ENCODE peak calls at places on chromosomes 12 and 14, in ten cellular contexts. K is PC-3, E is ascending aorta, S is fibroblast of lung, Z is psoas muscle, B is left ventricle myocardium inferior, R is pancreas, U is left lung, T is heart left ventricle, O is ovary. X is an unnamed sample.
A peak's percentile ranks its signal among the peaks of the same experiment; 100 is the strongest.

GRCh38 chr12:109452489-109452888 is 24.6 kb downstream of the KCTD10 start:
- DNase-seq in K (no peak), E (no peak), S (no peak), Z (no peak), B (no peak), R (no peak), U (no peak), T (no peak), O (no peak), X (no peak)

GRCh38 chr12:116697305-116698130 is 40.4 kb downstream of the SPRING1 start:
- DNase-seq in K (peak; percentile 58), E (no peak), S (peak; percentile 15), Z (no peak), B (peak; percentile 40), R (peak; percentile 58), U (no peak), T (no peak), O (no peak), X (no peak)

GRCh38 chr12:31950088-31950487 is 9.1 kb upstream of the RESF1 start:
- DNase-seq in K (no peak), E (no peak), S (no peak), Z (no peak), B (no peak), R (no peak), U (no peak), T (no peak), O (no peak), X (no peak)

GRCh38 chr12:62693291-62694040 is 226.8 kb downstream of the MON2 start:
- DNase-seq in K (no peak), E (no peak), S (peak; percentile 38), Z (no peak), B (peak; percentile 38), R (no peak), U (no peak), T (no peak), O (no peak), X (no peak)

GRCh38 chr12:12528361-12529092 is 34.1 kb downstream of the DUSP16 start:
- DNase-seq in K (no peak), E (no peak), S (no peak), Z (no peak), B (no peak), R (no peak), U (no peak), T (no peak), O (no peak), X (no peak)

GRCh38 chr12:85278598-85279448 is 1.2 kb upstream of the ALX1 start:
- DNase-seq in K (no peak), E (no peak), S (no peak), Z (no peak), B (no peak), R (no peak), U (peak; percentile 60), T (no peak), O (no peak), X (no peak)

GRCh38 chr14:54187439-54187838 is 209.4 kb upstream of the CDKN3 start:
- DNase-seq in K (no peak), E (no peak), S (no peak), Z (no peak), B (no peak), R (no peak), U (no peak), T (no peak), O (no peak), X (no peak)

GRCh38 chr12:10197879-10198278 is 14.8 kb upstream of the GABARAPL1 start:
- DNase-seq in K (no peak), E (no peak), S (no peak), Z (no peak), B (no peak), R (no peak), U (no peak), T (no peak), O (no peak), X (no peak)

GRCh38 chr12:93684716-93685115 is 7.5 kb downstream of the CRADD start:
- DNase-seq in K (no peak), E (no peak), S (no peak), Z (no peak), B (no peak), R (no peak), U (no peak), T (no peak), O (no peak), X (no peak)

GRCh38 chr14:91038439-91038838 is 22.0 kb downstream of the RPS6KA5 start:
- DNase-seq in K (no peak), E (no peak), S (no peak), Z (peak; percentile 41), B (no peak), R (no peak), U (no peak), T (no peak), O (no peak), X (peak; percentile 91)

GRCh38 chr12:46404225-46404631 is 31.7 kb upstream of the SLC38A2 start:
- DNase-seq in K (no peak), E (no peak), S (peak; percentile 59), Z (no peak), B (no peak), R (no peak), U (no peak), T (no peak), O (no peak), X (no peak)

GRCh38 chr14:71230897-71231296 is 323.6 kb downstream of the PCNX1 start:
- DNase-seq in K (no peak), E (no peak), S (no peak), Z (no peak), B (no peak), R (no peak), U (no peak), T (no peak), O (no peak), X (no peak)

GRCh38 chr14:55929136-55929535 is 189.1 kb upstream of the PELI2 start:
- DNase-seq in K (no peak), E (no peak), S (no peak), Z (no peak), B (no peak), R (no peak), U (no peak), T (no peak), O (no peak), X (no peak)
- TF ChIP-seq CTCF in K (no peak), E (no peak), S (no peak), Z (no peak), B (no peak), R (no peak), U (no peak), T (no peak), O (no peak), X (no peak)

DNA sequence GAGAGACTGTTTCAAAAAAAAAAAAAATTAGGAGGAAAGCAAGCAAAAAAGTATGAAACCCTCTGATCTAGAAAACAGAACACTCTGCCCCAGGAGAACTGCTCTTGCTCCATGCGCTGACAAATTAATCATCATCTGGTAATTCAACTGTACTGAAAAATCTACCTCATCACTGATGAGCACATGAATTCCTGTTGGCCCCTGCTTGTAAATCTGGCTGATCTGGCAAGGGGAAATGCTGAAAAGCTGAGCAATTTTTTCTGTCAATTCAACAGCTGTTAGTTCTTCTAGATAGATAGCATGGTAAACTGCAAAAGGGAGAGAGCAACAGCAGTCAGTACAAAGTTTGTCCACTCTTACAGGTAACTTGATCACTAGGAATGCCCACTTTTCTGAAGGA is 15.2 kb upstream of the CSRNP2 start:
- DNase-seq in K (no peak), E (no peak), S (no peak), Z (no peak), B (no peak), R (no peak), U (no peak), T (no peak), O (no peak), X (peak; percentile 28)
- H3K36me3 ChIP-seq in K (peaks cover 42% of the 10 kb centered on the region), E (peaks cover 94% of the 10 kb centered on the region), S (no peaks in the 10 kb centered on the region), Z (peaks cover 5% of the 10 kb centered on the region), B (peaks cover 99% of the 10 kb centered on the region), R (no peaks in the 10 kb centered on the region), U (peaks cover 97% of the 10 kb centered on the region), T (peaks cover 100% of the 10 kb centered on the region), O (no peaks in the 10 kb centered on the region), X (peaks cover 16% of the 10 kb centered on the region)

DNA sequence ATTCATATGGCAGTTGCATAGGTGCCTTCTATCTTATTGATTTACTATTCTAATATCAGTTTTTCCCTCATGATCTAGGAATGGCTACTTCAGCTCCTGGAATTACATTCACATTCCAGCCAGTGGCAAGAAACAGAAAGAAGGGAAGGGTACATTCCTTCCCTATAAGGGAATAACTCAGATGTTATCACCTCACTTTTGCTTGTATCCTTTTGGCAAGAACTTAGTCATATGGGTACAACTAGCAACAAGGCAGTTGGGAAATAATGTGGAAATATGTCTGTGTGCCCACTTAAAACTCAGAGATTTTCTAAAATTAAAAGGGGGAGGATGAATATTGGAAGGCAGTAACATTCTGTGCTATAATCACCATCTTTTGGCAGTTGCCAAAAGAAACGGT is 85.5 kb downstream of the MSRB3 start:
- DNase-seq in K (no peak), E (no peak), S (peak; percentile 3), Z (no peak), B (no peak), R (no peak), U (no peak), T (no peak), O (no peak), X (no peak)
- TF ChIP-seq CTCF in K (no peak), E (no peak), S (no peak), Z (no peak), B (no peak), R (no peak), U (no peak), T (no peak), O (no peak), X (no peak)

DNA sequence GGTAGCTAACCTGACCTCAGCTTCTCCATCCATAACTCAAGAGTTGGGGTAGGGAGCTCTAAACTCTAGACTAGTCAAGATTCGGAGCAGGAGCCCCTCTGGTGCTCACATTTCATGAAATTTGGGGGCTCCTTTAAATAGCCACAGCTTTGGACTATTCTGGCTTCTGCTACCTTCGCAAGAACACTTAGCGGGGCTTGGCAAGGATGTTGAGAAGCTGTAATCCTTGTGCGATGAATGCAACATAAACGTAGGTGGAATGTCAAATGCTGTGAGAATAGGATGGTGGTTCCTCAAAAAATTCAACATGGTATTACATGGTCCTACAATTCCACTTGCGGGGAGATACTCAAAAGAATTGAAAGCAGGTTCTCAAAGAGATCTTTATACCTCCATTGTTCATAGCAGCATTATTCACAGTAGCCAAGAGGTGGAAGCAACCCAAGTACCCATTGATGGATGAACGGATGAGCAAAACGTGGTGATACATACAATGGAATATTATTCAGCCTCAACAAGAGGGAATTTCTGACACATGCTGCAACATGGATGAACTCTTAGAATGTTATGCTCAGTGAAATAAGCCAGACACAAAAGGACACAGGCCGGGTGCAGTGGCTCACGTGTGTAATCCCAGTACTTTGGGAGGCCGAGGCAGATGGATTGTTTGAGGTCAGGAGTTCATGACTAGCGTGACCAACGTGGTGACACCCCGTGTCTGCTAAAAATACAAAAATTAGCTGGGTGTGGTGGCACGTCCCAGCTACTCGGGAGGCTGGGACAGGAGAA is 73.8 kb downstream of the ACTN1 start:
- DNase-seq in K (no peak), E (no peak), S (no peak), Z (no peak), B (no peak), R (no peak), U (no peak), T (no peak), O (no peak), X (no peak)
- H3K36me3 ChIP-seq in K (peaks cover 82% of the 10 kb centered on the region), E (peaks cover 95% of the 10 kb centered on the region), S (peaks cover 56% of the 10 kb centered on the region), Z (no peaks in the 10 kb centered on the region), B (peaks cover 88% of the 10 kb centered on the region), R (peaks cover 11% of the 10 kb centered on the region), U (peaks cover 98% of the 10 kb centered on the region), T (peaks cover 97% of the 10 kb centered on the region), O (no peaks in the 10 kb centered on the region), X (peaks cover 53% of the 10 kb centered on the region)

DNA sequence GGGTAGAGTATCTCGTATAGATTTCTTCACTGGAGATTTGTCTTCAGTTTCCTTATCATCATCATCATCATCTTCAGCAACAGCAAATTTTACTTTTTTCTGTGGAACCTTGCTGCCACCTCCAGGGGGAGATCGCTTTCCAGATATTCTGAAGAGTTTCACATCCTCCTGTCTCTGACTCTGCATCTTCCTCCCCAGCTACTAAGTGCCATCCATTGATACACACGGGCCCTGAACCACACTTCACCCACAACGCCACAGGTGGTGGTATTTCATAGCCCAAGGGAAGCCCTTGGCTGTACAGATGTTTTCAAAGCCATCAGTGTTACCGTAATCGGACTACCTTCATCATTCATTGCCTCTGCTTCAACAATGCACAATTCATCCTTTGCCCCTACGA is 82.2 kb downstream of the PPP2R5C start:
- DNase-seq in K (peak; percentile 21), E (no peak), S (peak; percentile 11), Z (no peak), B (no peak), R (no peak), U (no peak), T (no peak), O (no peak), X (no peak)
- TF ChIP-seq CTCF in K (peak; percentile 63), E (no peak), S (peak; percentile 21), Z (peak; percentile 43), B (peak; percentile 42), R (no peak), U (no peak), T (peak; percentile 33), O (no peak), X (no peak)